ENCODE peak calls at places on chromosomes 4 and X, in ten cellular contexts. K, E, L, C, G, V, P, H, N and O are unnamed samples.

GRCh38 chr4:119100640-119101039 is 35.0 kb upstream of the MYOZ2 start:
- DNase-seq in K (no peak), E (no peak), L (no peak), C (no peak), G (no peak), V (no peak), P (no peak), H (no peak), N (no peak), O (no peak)

GRCh38 chr4:68896749-68897148 is 54.9 kb downstream of the UGT2A3 start:
- DNase-seq in K (no peak), E (no peak), L (no peak), C (no peak), G (no peak), V (no peak), P (no peak), H (no peak), N (no peak), O (no peak)

GRCh38 chr4:8160572-8160971 is 2.0 kb upstream of the ABLIM2 start:
- DNase-seq in K (no peak), E (no peak), L (no peak), C (no peak), G (no peak), V (no peak), P (no peak), H (no peak), N (no peak), O (no peak)

GRCh38 chrX:137031517-137032377 is 2.0 kb downstream of the GPR101 start:
- DNase-seq in K (peak), E (no peak), L (no peak), C (peak), G (peak), V (no peak), P (peak), H (peak), N (no peak), O (no peak)

GRCh38 chr4:82515705-82516104 is 46.1 kb downstream of the TMEM150C start:
- DNase-seq in K (no peak), E (no peak), L (peak), C (peak), G (no peak), V (no peak), P (no peak), H (no peak), N (no peak), O (no peak)

GRCh38 chr4:43014266-43014665 is 121.8 kb downstream of the GRXCR1 start:
- DNase-seq in K (no peak), E (no peak), L (no peak), C (no peak), G (no peak), V (no peak), P (no peak), H (no peak), N (no peak), O (no peak)

GRCh38 chr4:73064536-73064935 is 5.0 kb downstream of the COX18 start:
- DNase-seq in K (no peak), E (no peak), L (no peak), C (no peak), G (no peak), V (no peak), P (no peak), H (no peak), N (no peak), O (no peak)

GRCh38 chr4:59570850-59571476 is 1629.2 kb upstream of the ADGRL3 start:
- DNase-seq in K (no peak), E (no peak), L (no peak), C (no peak), G (no peak), V (no peak), P (no peak), H (no peak), N (no peak), O (no peak)

GRCh38 chr4:103721251-103721650 is 1.5 kb upstream of the TACR3 start:
- DNase-seq in K (no peak), E (no peak), L (no peak), C (no peak), G (no peak), V (no peak), P (no peak), H (no peak), N (no peak), O (no peak)

GRCh38 chr4:16884673-16885460 is 13.6 kb downstream of the LDB2 start:
- DNase-seq in K (no peak), E (no peak), L (no peak), C (no peak), G (no peak), V (no peak), P (no peak), H (no peak), N (no peak), O (no peak)

GRCh38 chrX:111519215-111519614 is 7.8 kb downstream of the SERTM2 start:
- DNase-seq in K (no peak), E (no peak), L (no peak), C (no peak), G (no peak), V (no peak), P (no peak), H (peak), N (no peak), O (no peak)

GRCh38 chr4:26308573-26308972 is 12.2 kb upstream of the RBPJ start:
- DNase-seq in K (no peak), E (no peak), L (no peak), C (no peak), G (no peak), V (no peak), P (no peak), H (no peak), N (no peak), O (no peak)

GRCh38 chr4:126611900-126612299 is 1020.9 kb upstream of the INTU start:
- DNase-seq in K (no peak), E (no peak), L (no peak), C (no peak), G (no peak), V (no peak), P (no peak), H (no peak), N (no peak), O (no peak)

GRCh38 chr4:10160280-10160856 is 43.8 kb upstream of the WDR1 start:
- DNase-seq in K (peak), E (no peak), L (no peak), C (no peak), G (no peak), V (no peak), P (no peak), H (peak), N (peak), O (no peak)

GRCh38 chrX:153609917-153610833 is 11.2 kb upstream of the CCNQ start:
- DNase-seq in K (peak), E (peak), L (peak), C (no peak), G (peak), V (peak), P (peak), H (peak), N (peak), O (peak)

GRCh38 chrX:24464498-24464835 is 619 bp upstream of the PDK3 start:
- DNase-seq in K (no peak), E (no peak), L (no peak), C (no peak), G (no peak), V (no peak), P (no peak), H (no peak), N (no peak), O (no peak)

DNA sequence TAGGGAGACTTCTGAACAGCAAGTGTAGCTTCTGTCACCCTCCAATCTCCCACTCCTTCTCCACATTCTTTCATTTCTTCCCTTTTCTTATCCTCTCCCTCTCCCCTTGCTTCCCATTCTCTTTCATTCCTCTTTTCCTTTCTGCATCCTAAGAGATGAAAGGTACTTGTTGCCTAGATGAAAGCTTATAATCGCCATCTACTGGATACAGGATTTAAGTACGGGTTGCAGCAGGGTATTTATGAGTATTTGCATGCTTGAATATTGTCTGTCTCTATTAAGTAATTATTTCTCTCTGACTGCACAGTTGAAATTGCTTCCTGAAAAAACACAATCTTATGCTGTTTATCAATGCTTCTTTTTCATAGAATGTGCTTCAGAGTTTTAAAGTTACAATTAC is 174.0 kb upstream of the TENT5D start:
- DNase-seq in K (peak), E (no peak), L (no peak), C (no peak), G (no peak), V (no peak), P (no peak), H (no peak), N (no peak), O (no peak)
- TF ChIP-seq CTCF in K (no peak), E (no peak), L (no peak), C (no peak), G (peak), V (no peak), P (no peak), H (peak), N (no peak), O (no peak)

GRCh38 chr4:114163051-114163450 is 183.6 kb upstream of the ARSJ start:
- DNase-seq in K (no peak), E (no peak), L (no peak), C (no peak), G (no peak), V (no peak), P (no peak), H (no peak), N (no peak), O (no peak)

GRCh38 chr4:114156371-114156770 is 176.9 kb upstream of the ARSJ start:
- DNase-seq in K (no peak), E (no peak), L (no peak), C (no peak), G (no peak), V (no peak), P (no peak), H (no peak), N (no peak), O (no peak)

GRCh38 chr4:114161809-114162208 is 182.4 kb upstream of the ARSJ start:
- DNase-seq in K (no peak), E (no peak), L (no peak), C (no peak), G (no peak), V (no peak), P (no peak), H (peak), N (no peak), O (no peak)
- TF ChIP-seq CTCF in K (no peak), E (no peak), L (no peak), C (no peak), G (peak), V (no peak), P (no peak), H (peak), N (no peak), O (no peak)

DNA sequence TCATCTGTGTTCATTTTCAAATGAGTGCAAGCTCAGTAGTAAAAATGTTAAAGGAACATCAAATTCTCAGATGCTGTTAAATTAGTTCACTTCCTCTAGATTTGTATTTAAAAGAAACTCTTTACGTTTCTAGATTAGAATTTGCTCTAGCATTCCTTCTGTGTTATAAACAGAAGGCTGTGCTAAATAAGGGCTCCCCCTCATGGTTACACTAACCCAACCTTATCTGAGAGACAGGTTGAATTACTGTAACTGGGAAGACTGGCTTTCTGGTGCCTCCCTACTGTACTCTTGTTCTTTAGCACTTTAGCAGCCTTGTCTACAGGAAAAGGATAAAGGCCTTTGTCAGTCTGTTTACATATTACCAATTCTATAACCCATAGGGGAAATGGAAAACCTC is 56.8 kb downstream of the RXFP1 start:
- DNase-seq in K (peak), E (no peak), L (no peak), C (no peak), G (no peak), V (no peak), P (no peak), H (no peak), N (peak), O (no peak)
- TF ChIP-seq CTCF in K (peak), E (no peak), L (no peak), C (peak), G (peak), V (no peak), P (no peak), H (peak), N (peak), O (no peak)

GRCh38 chr4:154230723-154231122 is 260.9 kb downstream of the DCHS2 start:
- DNase-seq in K (no peak), E (no peak), L (no peak), C (no peak), G (no peak), V (no peak), P (no peak), H (no peak), N (no peak), O (no peak)
- TF ChIP-seq CTCF in K (no peak), E (no peak), L (no peak), C (no peak), G (no peak), V (no peak), P (no peak), H (no peak), N (no peak), O (no peak)

GRCh38 chrX:12701625-12702024 is 89.6 kb upstream of the PRPS2 start:
- DNase-seq in K (peak), E (no peak), L (no peak), C (peak), G (peak), V (peak), P (no peak), H (peak), N (peak), O (no peak)
- TF ChIP-seq CTCF in K (peak), E (peak), L (peak), C (peak), G (peak), V (peak), P (peak), H (peak), N (peak), O (no peak)

GRCh38 chr4:86338989-86339388 is 20.9 kb downstream of the MAPK10 start:
- DNase-seq in K (peak), E (no peak), L (no peak), C (peak), G (no peak), V (no peak), P (no peak), H (no peak), N (peak), O (no peak)
- TF ChIP-seq CTCF in K (no peak), E (no peak), L (no peak), C (no peak), G (no peak), V (no peak), P (no peak), H (no peak), N (no peak), O (no peak)

DNA sequence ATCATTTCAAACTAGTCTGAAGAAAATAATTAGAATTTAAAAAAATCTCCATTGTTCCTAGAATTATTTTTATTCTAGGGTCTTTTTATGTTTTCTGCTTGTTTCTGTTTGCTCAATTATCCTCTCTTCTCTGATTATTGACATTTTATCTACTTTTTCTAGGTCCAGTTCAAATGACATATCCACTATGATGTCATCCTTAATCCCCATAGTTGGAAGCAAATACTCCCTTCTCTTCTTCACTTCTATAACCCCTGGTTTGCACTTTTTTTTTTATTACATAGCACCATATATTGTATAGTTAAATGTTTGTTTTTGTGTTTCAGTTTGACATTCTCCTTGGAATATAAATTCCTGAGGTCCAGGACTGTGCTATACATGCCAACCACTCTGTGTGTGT is 82.6 kb downstream of the CT47B1 start:
- DNase-seq in K (no peak), E (no peak), L (no peak), C (no peak), G (no peak), V (no peak), P (no peak), H (no peak), N (no peak), O (no peak)
- TF ChIP-seq CTCF in K (no peak), E (no peak), L (no peak), C (no peak), G (no peak), V (no peak), P (no peak), H (no peak), N (no peak), O (no peak)